ENCODE peak calls at places on chromosomes 11 and 22, in six cellular contexts. E is effector memory CD4-positive, alpha-beta T cell; S is CD4-positive, alpha-beta T cell; D is neuronal stem cell; T is pancreas; X is IMR-90. J is an unnamed sample.

GRCh38 chr11:70159612-70160570 is 43.2 kb upstream of the FADD start:
- DNase-seq in D (no peak), T (peak; percentile 28), S (no peak), X (peak; percentile 47), E (no peak), J (no peak)

GRCh38 chr22:30694638-30695350 is at the start of gene OSBP2:
- DNase-seq in E (no peak), S (peak; percentile 3), X (no peak), T (peak; percentile 40), D (peak; percentile 51), J (peak; percentile 37)

GRCh38 chr11:132648841-132649240 is 883.5 kb downstream of the OPCML start:
- DNase-seq in S (no peak), E (no peak), T (no peak), X (peak; percentile 2), D (no peak), J (no peak)

GRCh38 chr11:116415095-116415494 is 357.7 kb downstream of the BUD13 start:
- DNase-seq in E (no peak), D (no peak), T (no peak), X (no peak), S (no peak), J (no peak)

GRCh38 chr22:12613199-12613598 is 2914.8 kb upstream of the OR11H1 start:
- DNase-seq in X (no peak), S (no peak), T (no peak), D (no peak), E (no peak), J (no peak)

GRCh38 chr11:65185166-65185565 is 3.4 kb downstream of the CAPN1 start:
- DNase-seq in T (no peak), E (no peak), D (no peak), S (no peak), X (no peak), J (no peak)

GRCh38 chr22:50705219-50705691 is 32.6 kb downstream of the SHANK3 start:
- DNase-seq in S (no peak), T (no peak), D (peak; percentile 93), X (peak; percentile 70), E (no peak), J (peak; percentile 56)

GRCh38 chr22:24957043-24957442 is 4.5 kb downstream of the KIAA1671 start:
- DNase-seq in T (no peak), S (no peak), X (no peak), D (no peak), E (no peak), J (no peak)

GRCh38 chr22:36673821-36674220 is 29.7 kb downstream of the CACNG2 start:
- DNase-seq in D (no peak), T (no peak), E (no peak), X (no peak), S (no peak), J (no peak)

GRCh38 chr22:37203354-37204044 is 8.8 kb downstream of the SSTR3 start:
- DNase-seq in X (no peak), S (no peak), T (no peak), D (no peak), E (no peak), J (no peak)

GRCh38 chr22:25368271-25368670 is 148.8 kb downstream of the CRYBB2 start:
- DNase-seq in X (peak; percentile 77), D (no peak), S (no peak), E (no peak), T (no peak), J (no peak)

GRCh38 chr11:1758611-1759150 is 5.0 kb downstream of the CTSD start:
- DNase-seq in S (no peak), T (no peak), X (no peak), E (no peak), D (no peak), J (no peak)

GRCh38 chr11:61554172-61554988 is 26.5 kb downstream of the SYT7 start:
- DNase-seq in D (no peak), E (no peak), S (no peak), T (no peak), X (no peak), J (no peak)

GRCh38 chr22:29290061-29290460 is 16.4 kb upstream of the GAS2L1 start:
- DNase-seq in S (no peak), T (no peak), E (no peak), X (no peak), D (no peak), J (no peak)

GRCh38 chr22:35403356-35403755 is 3.4 kb downstream of the MCM5 start:
- DNase-seq in D (no peak), X (no peak), S (no peak), T (no peak), E (no peak), J (no peak)

GRCh38 chr11:120172921-120173705 is 35.2 kb upstream of the TRIM29 start:
- DNase-seq in X (no peak), E (no peak), D (no peak), T (no peak), S (no peak), J (no peak)

GRCh38 chr11:132427611-132428010 is 1057.2 kb downstream of the NTM start:
- DNase-seq in T (no peak), D (no peak), S (no peak), X (no peak), E (no peak), J (no peak)

GRCh38 chr22:22749167-22749758 is 104.8 kb downstream of the GGTLC2 start:
- DNase-seq in T (no peak), X (no peak), S (no peak), E (no peak), D (no peak), J (no peak)

GRCh38 chr11:11849127-11849746 is 7.5 kb downstream of the USP47 start:
- DNase-seq in X (peak; percentile 62), T (peak; percentile 56), D (peak; percentile 48), S (peak; percentile 44), E (peak; percentile 29), J (no peak)

GRCh38 chr22:42743501-42743991 is 22.9 kb upstream of the A4GALT start:
- DNase-seq in T (no peak), S (no peak), D (no peak), X (no peak), E (no peak), J (no peak)

GRCh38 chr11:103842795-103843194 is 193.6 kb upstream of the DDI1 start:
- DNase-seq in X (peak; percentile 94), T (no peak), S (no peak), E (no peak), D (peak; percentile 9), J (no peak)

GRCh38 chr22:49502126-49502826 is 325.4 kb downstream of the BRD1 start:
- DNase-seq in X (no peak), T (no peak), S (no peak), D (no peak), E (no peak), J (no peak)

GRCh38 chr22:20625270-20625669 is 117.9 kb downstream of the MED15 start:
- DNase-seq in S (no peak), E (no peak), T (no peak), D (no peak), X (no peak), J (no peak)

DNA sequence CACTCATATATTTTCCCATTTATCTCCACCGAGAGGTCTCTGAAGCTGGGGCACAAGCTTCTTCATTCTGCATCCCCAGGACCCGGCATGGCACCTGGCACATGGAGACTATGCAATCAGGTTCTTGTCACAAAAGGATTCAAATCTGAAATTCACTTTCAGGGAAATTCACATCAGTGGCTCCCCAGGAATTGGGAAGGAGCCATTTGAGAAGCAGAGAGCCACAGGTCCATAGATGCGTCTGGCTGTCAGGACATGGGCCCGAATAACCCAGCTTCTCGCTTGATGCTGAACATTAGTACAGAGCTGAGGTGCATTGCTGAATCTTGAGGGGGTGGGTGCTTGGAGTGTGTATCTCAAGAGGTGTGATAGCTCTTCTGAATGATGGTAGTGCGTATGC is 82.5 kb downstream of the TSPAN18 start:
- DNase-seq in E (no peak), X (no peak), S (no peak), D (no peak), T (no peak), J (no peak)
- H3K27ac ChIP-seq in E (no peak overlapping the region), X (no peak overlapping the region), S (no peak overlapping the region), D (no peak overlapping the region), T (no peak overlapping the region), J (no peak overlapping the region)

GRCh38 chr11:128616158-128616557 is 28.8 kb upstream of the ETS1 start:
- DNase-seq in X (no peak), T (no peak), S (no peak), E (no peak), D (no peak), J (no peak)

GRCh38 chr11:128610765-128611617 is 23.6 kb upstream of the ETS1 start:
- DNase-seq in X (no peak), D (no peak), E (peak; percentile 48), S (peak; percentile 56), T (no peak), J (no peak)

GRCh38 chr11:128613300-128613995 is 26.1 kb upstream of the ETS1 start:
- DNase-seq in X (no peak), S (no peak), T (no peak), E (no peak), D (no peak), J (no peak)

GRCh38 chr11:128615612-128616011 is 28.3 kb upstream of the ETS1 start:
- DNase-seq in X (no peak), S (no peak), D (no peak), E (no peak), T (no peak), J (no peak)

DNA sequence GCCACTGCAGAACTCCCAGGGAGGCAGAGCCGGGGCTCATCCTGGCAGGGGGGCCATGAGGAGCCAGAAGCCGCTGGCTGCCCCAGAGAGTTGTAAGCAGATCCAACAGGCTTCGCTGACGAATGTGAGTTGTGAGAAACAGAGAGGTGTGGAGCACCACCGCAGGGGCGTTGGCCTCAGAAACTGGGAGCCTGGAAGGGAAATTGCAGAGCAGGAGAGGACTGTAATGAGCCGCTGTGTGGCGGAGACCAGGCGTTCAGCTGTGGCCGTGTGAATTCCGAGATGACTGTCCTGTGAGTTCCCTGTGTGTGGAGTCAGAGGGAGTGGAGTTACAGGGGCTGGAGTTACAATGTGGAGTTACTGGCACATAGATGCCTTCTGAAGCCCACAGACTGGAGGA is 27.7 kb upstream of the ETS1 start:
- DNase-seq in X (no peak), T (no peak), S (no peak), D (no peak), E (no peak), J (no peak)
- H3K27ac ChIP-seq in X (no peak overlapping the region), T (no peak overlapping the region), S (no peak overlapping the region), D (no peak overlapping the region), E (no peak overlapping the region), J (no peak overlapping the region)

GRCh38 chr11:18615628-18616392 is 16.2 kb downstream of the MISFA start:
- DNase-seq in S (no peak), T (no peak), E (no peak), D (no peak), X (peak; percentile 82), J (no peak)
- H3K27ac ChIP-seq in S (no peak overlapping the region), T (no peak overlapping the region), E (no peak overlapping the region), D (no peak overlapping the region), X (no peak overlapping the region), J (no peak overlapping the region)

DNA sequence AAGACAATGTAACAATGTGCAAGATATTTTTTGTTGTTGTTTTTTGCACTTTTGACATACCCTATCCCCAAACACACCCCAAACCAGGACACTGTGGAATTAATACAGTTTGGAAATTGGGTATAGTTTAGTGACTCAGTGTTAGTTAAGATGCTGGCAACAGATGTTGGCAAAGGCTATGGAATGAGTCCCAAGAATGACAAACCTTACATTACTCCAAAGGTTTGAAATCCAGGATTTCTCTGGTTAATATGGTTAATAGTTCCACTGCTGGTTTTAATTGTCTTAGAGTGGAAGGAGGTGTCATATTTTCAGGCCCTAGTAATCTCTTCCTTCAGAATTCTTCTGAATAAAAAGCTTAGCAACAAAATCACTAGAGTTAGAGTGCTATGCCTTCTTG is 805 bp downstream of the LPXN start:
- DNase-seq in D (no peak), E (no peak), X (peak; percentile 61), T (no peak), S (no peak), J (no peak)
- H3K27ac ChIP-seq in D (no peak overlapping the region), E (peak overlapping the region; percentile 99), X (peak overlapping the region; percentile 64), T (peak overlapping the region; percentile 16), S (peak overlapping the region; percentile 100), J (peak overlapping the region; percentile 82)